ENCODE peak calls at places on chromosomes 1 and 21, in seven cellular contexts. One of them, this sample, is unnamed.

GRCh38 chr21:45698493-45698947 is 55.0 kb downstream of the PCBP3 start:
- DNase-seq in ovary: no peak
- DNase-seq in fibroblast of pulmonary artery: peak; percentile 98
- DNase-seq in HEK293T: no peak
- DNase-seq in DMS153: no peak
- DNase-seq in stimulated activated CD4-positive, alpha-beta T cell treated with anti-CD3 and anti-CD28 coated beads, Interleukin-12 subunit alpha, Interleukin-12 subunit beta, amount 100 ng/mL, for 4 hours: no peak
- DNase-seq in NCI-H2081: peak; percentile 10
- DNase-seq in this sample: no peak

GRCh38 chr1:23198373-23198772 is 18.9 kb downstream of the HTR1D start:
- DNase-seq in ovary: no peak
- DNase-seq in fibroblast of pulmonary artery: peak; percentile 92
- DNase-seq in HEK293T: no peak
- DNase-seq in DMS153: no peak
- DNase-seq in stimulated activated CD4-positive, alpha-beta T cell treated with anti-CD3 and anti-CD28 coated beads, Interleukin-12 subunit alpha, Interleukin-12 subunit beta, amount 100 ng/mL, for 4 hours: no peak
- DNase-seq in NCI-H2081: no peak
- DNase-seq in this sample: no peak

GRCh38 chr1:154534263-154534844 is 24.1 kb downstream of the UBE2Q1 start:
- DNase-seq in ovary: no peak
- DNase-seq in fibroblast of pulmonary artery: peak; percentile 25
- DNase-seq in HEK293T: peak; percentile 78
- DNase-seq in DMS153: peak; percentile 44
- DNase-seq in stimulated activated CD4-positive, alpha-beta T cell treated with anti-CD3 and anti-CD28 coated beads, Interleukin-12 subunit alpha, Interleukin-12 subunit beta, amount 100 ng/mL, for 4 hours: no peak
- DNase-seq in NCI-H2081: peak; percentile 67
- DNase-seq in this sample: no peak

GRCh38 chr1:175219774-175220173 is 27.2 kb upstream of the KIAA0040 start:
- DNase-seq in ovary: no peak
- DNase-seq in fibroblast of pulmonary artery: no peak
- DNase-seq in HEK293T: no peak
- DNase-seq in DMS153: no peak
- DNase-seq in stimulated activated CD4-positive, alpha-beta T cell treated with anti-CD3 and anti-CD28 coated beads, Interleukin-12 subunit alpha, Interleukin-12 subunit beta, amount 100 ng/mL, for 4 hours: no peak
- DNase-seq in NCI-H2081: no peak
- DNase-seq in this sample: no peak

GRCh38 chr1:31064685-31065309 is 720 bp downstream of the PUM1 start:
- DNase-seq in ovary: no peak
- DNase-seq in fibroblast of pulmonary artery: peak; percentile 29
- DNase-seq in HEK293T: no peak
- DNase-seq in DMS153: peak; percentile 65
- DNase-seq in stimulated activated CD4-positive, alpha-beta T cell treated with anti-CD3 and anti-CD28 coated beads, Interleukin-12 subunit alpha, Interleukin-12 subunit beta, amount 100 ng/mL, for 4 hours: no peak
- DNase-seq in NCI-H2081: peak; percentile 63
- DNase-seq in this sample: no peak

GRCh38 chr1:224544276-224544675 is 71.8 kb upstream of the CNIH3 start:
- DNase-seq in ovary: no peak
- DNase-seq in fibroblast of pulmonary artery: no peak
- DNase-seq in HEK293T: no peak
- DNase-seq in DMS153: no peak
- DNase-seq in stimulated activated CD4-positive, alpha-beta T cell treated with anti-CD3 and anti-CD28 coated beads, Interleukin-12 subunit alpha, Interleukin-12 subunit beta, amount 100 ng/mL, for 4 hours: no peak
- DNase-seq in NCI-H2081: no peak
- DNase-seq in this sample: no peak

GRCh38 chr1:41369531-41369930 is 8.3 kb downstream of the FOXO6 start:
- DNase-seq in ovary: peak; percentile 24
- DNase-seq in fibroblast of pulmonary artery: no peak
- DNase-seq in HEK293T: no peak
- DNase-seq in DMS153: no peak
- DNase-seq in stimulated activated CD4-positive, alpha-beta T cell treated with anti-CD3 and anti-CD28 coated beads, Interleukin-12 subunit alpha, Interleukin-12 subunit beta, amount 100 ng/mL, for 4 hours: no peak
- DNase-seq in NCI-H2081: no peak
- DNase-seq in this sample: no peak

GRCh38 chr1:9874959-9875635 is 35.0 kb downstream of the CTNNBIP1 start:
- DNase-seq in ovary: peak; percentile 79
- DNase-seq in fibroblast of pulmonary artery: peak; percentile 77
- DNase-seq in HEK293T: peak; percentile 94
- DNase-seq in DMS153: peak; percentile 51
- DNase-seq in stimulated activated CD4-positive, alpha-beta T cell treated with anti-CD3 and anti-CD28 coated beads, Interleukin-12 subunit alpha, Interleukin-12 subunit beta, amount 100 ng/mL, for 4 hours: peak; percentile 67
- DNase-seq in NCI-H2081: peak; percentile 80
- DNase-seq in this sample: no peak